ENCODE peak calls at places on chromosome 18, in eight cellular contexts. X, C, P, A, L, J, Z and Q are unnamed samples.

GRCh38 chr18:37985126-37985525 is 419.5 kb upstream of the CELF4 start:
- DNase-seq in X (no peak), C (no peak), P (no peak), A (no peak), L (no peak), J (no peak), Z (no peak), Q (no peak)

GRCh38 chr18:44130365-44130942 is 550.2 kb upstream of the SETBP1 start:
- DNase-seq in X (peak), C (no peak), P (no peak), A (no peak), L (peak), J (peak), Z (no peak), Q (peak)

GRCh38 chr18:79601234-79601633 is 78.4 kb upstream of the CTDP1 start:
- DNase-seq in X (peak), C (no peak), P (no peak), A (no peak), L (no peak), J (no peak), Z (no peak), Q (peak)

GRCh38 chr18:22563098-22563707 is 145.5 kb upstream of the CTAGE1 start:
- DNase-seq in X (peak), C (peak), P (peak), A (no peak), L (peak), J (peak), Z (no peak), Q (peak)

GRCh38 chr18:57915848-57916596 is 112.9 kb upstream of the ATP8B1 start:
- DNase-seq in X (no peak), C (peak), P (no peak), A (no peak), L (peak), J (no peak), Z (no peak), Q (no peak)

GRCh38 chr18:21168880-21169279 is 57.3 kb upstream of the ROCK1 start:
- DNase-seq in X (no peak), C (no peak), P (no peak), A (no peak), L (no peak), J (no peak), Z (no peak), Q (no peak)

GRCh38 chr18:43060020-43060419 is 55.5 kb downstream of the RIT2 start:
- DNase-seq in X (no peak), C (no peak), P (no peak), A (no peak), L (no peak), J (peak), Z (no peak), Q (no peak)

GRCh38 chr18:49690307-49690706 is 123.0 kb downstream of the ACAA2 start:
- DNase-seq in X (peak), C (no peak), P (peak), A (no peak), L (no peak), J (peak), Z (no peak), Q (no peak)

GRCh38 chr18:60019463-60019840 is 119.7 kb downstream of the PMAIP1 start:
- DNase-seq in X (no peak), C (no peak), P (peak), A (no peak), L (no peak), J (peak), Z (no peak), Q (no peak)